ENCODE peak calls at places on chromosome 20, in six cellular contexts. Y, I, V, L, M and J are unnamed samples. For H3K27me3, the result is how much of the 10 kb centered on the place peaks cover.

GRCh38 chr20:25310921-25311728 is 63.2 kb downstream of the PYGB start:
- DNase-seq in L (peak), I (no peak), M (no peak), Y (peak), V (peak), J (no peak)

GRCh38 chr20:5657190-5657872 is 92.9 kb upstream of the SHLD1 start:
- DNase-seq in L (peak), Y (peak), I (no peak), V (peak), M (peak), J (peak)

GRCh38 chr20:47701612-47702011 is 83.7 kb downstream of the SULF2 start:
- DNase-seq in Y (no peak), V (no peak), I (no peak), L (no peak), M (no peak), J (no peak)

GRCh38 chr20:61437280-61438206 is 185.5 kb downstream of the CDH4 start:
- DNase-seq in Y (no peak), V (no peak), M (peak), L (no peak), I (no peak), J (no peak)

GRCh38 chr20:6282642-6283041 is 159.8 kb upstream of the FERMT1 start:
- DNase-seq in Y (no peak), V (no peak), I (no peak), L (no peak), M (no peak), J (no peak)

GRCh38 chr20:33178726-33179125 is 10.8 kb downstream of the BPIFA2 start:
- DNase-seq in M (no peak), L (peak), V (peak), Y (no peak), I (peak), J (no peak)

GRCh38 chr20:63441777-63442493 is 30.5 kb downstream of the KCNQ2 start:
- DNase-seq in Y (peak), V (peak), I (no peak), M (no peak), L (no peak), J (no peak)

GRCh38 chr20:5207138-5207537 is 80.3 kb downstream of the CDS2 start:
- DNase-seq in L (no peak), M (no peak), V (no peak), I (no peak), Y (no peak), J (no peak)

GRCh38 chr20:60895363-60896079 is 356.5 kb upstream of the CDH4 start:
- DNase-seq in L (no peak), M (no peak), I (no peak), V (no peak), Y (no peak), J (no peak)

GRCh38 chr20:17969884-17970409 is 1.1 kb downstream of the MGME1 start:
- DNase-seq in L (no peak), V (peak), I (no peak), Y (peak), M (peak), J (no peak)

GRCh38 chr20:881051-881820 is 34.9 kb downstream of the ANGPT4 start:
- DNase-seq in V (no peak), Y (no peak), I (no peak), L (no peak), M (no peak), J (no peak)

GRCh38 chr20:46243707-46244628 is 64.3 kb downstream of the CDH22 start:
- DNase-seq in I (no peak), V (no peak), M (no peak), L (no peak), Y (no peak), J (no peak)
- H3K27me3 ChIP-seq in I (under half), V (under half), M (under half), L (under half), Y (under half), J (under half)

DNA sequence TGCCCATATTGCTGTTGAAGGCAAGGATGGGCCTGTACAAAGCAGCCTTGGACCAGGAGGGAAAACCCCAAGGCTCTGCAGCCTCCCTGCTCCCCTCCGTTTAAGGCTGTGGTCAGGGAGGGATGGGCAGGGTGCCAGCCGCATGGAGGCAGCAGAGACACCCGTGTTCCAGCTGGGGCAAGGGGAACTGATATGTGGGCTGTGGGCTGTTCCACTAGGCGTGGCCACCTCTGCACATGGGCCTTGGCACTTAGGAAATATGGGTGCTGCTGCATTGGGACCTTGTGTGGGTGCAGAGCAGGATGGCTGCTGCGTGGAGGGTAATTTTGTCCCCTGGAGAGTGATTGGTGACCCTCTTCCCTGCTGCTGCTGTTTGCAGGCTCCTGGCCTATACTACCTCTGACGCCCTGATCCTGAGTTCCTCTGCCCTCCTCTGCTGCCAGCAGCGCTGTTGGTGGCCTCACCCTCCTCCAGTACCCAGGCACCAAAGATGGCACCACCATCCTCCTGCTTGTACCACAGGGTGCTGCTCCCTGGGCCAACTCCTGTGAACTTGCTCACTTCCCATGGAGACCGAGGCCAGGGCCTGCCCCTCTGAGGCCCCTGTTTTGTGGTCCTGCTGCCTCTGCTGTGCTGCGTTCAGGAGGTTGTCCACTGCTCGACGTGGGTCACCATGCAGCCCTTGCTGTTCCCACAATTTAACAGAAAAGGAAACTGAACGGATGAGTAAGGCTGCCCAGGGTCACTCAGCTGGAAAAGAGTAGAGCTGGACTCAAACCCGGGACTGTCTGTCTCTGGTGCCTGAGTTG is 35.3 kb downstream of the PANK2 start:
- DNase-seq in I (no peak), L (no peak), Y (no peak), M (no peak), V (no peak), J (no peak)
- TF ChIP-seq POLR2A in I (peak), L (no peak), Y (no peak), M (no peak), V (no peak), J (no peak)

DNA sequence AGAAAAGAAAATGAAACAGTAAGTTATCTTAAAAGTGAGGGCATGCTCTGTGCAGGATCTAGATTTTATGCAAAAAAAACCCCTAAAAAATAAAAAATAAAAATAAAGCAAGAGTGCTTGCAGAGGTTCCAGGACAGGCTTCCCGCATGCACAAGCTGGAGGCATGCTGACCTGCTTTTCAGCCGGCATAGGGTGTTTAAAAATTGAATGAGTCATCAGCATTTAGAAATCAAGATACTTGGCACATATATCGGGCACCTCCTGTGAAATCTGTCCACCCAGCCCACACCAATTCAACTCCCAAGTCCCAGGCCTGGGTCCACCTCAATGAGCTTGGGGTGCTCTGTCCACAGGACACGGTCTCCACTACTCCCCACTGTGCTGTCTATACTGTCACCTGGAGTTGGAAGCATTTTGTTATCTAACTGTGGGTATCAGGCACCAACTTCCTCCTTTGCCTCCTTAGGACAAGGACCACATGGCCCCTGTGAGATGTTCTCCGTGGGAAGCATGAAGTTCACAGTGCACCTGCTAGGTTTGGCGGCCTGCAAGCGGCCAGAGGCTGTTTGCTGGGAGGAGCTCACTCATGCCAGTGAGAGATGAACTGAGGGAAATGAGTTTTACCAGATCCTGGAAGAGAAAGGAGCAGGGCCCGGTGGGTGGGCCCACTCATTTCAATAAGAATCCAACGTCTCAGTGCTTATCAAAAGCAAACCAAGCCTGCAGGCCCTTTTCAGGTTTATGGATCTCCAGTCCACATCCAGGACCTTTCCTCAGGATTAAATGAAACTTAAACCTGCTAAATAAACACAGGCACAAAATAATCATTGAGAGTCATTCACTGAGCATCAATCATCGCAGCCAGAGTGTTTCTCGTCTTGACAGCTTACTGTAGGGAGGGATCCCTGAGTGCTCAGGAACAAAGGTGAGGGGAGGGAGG is 121.1 kb downstream of the FOXA2 start:
- DNase-seq in M (no peak), L (no peak), I (no peak), Y (no peak), V (no peak), J (no peak)
- H3K27me3 ChIP-seq in M (under half), L (under half), I (under half), Y (under half), V (under half), J (under half)

DNA sequence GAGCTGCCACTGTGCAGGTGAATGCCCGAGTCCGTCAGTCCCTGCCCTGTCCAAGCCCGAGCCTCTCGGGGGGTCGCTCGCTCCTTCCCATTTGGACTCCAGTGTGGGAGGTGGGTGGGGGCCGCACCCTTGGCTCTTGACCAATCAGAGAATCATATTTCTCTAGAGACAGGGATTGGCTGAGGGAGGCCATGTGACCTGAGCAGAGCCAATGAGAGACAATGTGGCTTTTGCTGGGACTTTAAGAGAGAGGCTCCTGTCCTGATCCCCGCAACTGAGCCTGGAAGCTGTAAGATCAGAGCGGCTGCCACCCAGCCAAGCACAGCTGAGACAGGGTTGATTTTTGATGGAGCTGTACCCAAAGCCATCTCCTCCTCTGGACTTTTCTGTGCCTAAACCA is 199.3 kb downstream of the TFAP2C start:
- DNase-seq in V (no peak), Y (no peak), M (no peak), L (no peak), I (no peak), J (no peak)
- TF ChIP-seq POLR2A in V (no peak), Y (no peak), M (no peak), L (no peak), I (no peak), J (no peak)

DNA sequence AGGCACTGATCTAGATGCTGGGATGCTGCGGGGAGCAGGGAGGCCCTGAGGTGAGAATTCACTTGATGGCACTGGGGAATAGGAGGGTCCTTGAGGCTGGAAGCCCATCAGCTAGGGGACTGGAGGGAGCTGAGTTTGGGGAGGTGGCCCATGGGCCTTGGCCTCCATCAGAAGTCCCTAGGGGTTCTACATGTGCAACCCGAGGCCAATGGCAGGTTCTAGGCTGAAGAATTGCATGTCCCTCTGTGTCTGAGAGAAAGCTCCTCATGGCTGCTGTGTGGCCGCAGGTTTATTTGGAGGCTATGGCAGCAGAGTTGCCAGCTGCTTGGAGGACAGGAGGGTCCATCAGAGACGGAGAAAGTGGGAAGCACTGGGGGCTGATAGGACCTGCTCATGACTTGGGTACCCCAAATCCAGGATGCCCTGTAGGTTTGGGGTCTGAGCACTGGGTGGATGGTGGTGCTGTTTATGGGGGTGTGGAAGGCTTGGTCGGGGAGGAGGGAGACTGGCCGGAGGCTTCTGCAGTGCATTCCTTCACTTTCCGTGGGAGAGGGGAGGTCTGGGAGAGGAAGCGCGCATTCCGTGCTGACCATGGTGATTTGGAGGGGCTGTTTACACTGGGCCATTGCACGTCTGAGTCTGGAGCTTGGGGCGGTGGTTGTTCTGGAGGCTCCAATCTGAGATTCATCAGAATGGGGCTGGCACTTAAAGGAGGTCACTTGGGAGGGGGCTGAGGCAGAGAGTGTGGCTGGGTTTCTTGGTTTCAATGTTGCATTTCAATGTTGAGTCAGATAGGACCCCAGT is 24.7 kb upstream of the PHACTR3 start:
- DNase-seq in I (no peak), L (peak), M (no peak), Y (no peak), V (no peak), J (no peak)
- H3K27me3 ChIP-seq in I (under half), L (half or more), M (half or more), Y (under half), V (under half), J (under half)

DNA sequence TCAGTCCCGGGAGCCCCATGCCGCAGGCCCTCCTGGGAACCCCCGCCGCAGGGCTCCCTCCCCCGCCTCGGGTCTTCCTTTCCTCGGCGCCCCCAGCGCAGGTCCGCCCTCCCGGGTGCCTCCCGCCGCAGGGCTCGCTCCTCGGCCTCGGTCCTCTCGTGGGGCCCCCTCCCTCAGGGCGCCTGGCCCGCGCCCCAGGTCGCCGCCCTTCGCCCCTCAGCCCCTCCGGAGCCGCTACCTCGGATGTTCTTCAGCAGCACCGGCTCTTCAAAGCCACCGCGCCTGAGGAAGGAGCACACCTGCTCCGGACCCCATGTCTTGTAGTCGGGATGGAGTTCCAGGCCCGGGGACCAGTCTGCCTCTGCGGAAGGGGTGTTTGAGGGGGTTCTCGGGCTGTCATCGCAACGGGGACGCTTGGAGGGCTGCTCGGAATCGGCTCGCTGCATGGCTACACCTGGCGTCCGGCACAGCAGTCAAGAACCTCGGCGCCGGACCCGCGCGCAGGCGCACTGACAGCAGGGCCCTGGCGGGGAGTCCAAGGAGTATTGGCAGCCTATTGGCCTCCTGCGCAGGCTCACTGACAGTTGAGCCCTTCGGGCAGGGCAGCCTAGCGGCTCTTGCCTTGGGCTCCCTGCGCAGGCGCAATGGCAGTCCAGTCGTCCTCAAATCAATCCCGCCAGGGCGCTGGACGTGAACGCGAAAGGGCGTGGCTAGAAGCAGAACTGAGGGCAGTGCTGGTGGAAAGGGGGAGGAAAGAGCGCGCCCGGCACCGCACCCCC is at the start of gene SAMHD1:
- DNase-seq in I (peak), V (peak), L (peak), M (peak), Y (peak), J (peak)
- TF ChIP-seq POLR2A in I (peak), V (peak), L (peak), M (peak), Y (peak), J (peak)

GRCh38 chr20:51010043-51010365 is 12.9 kb downstream of the KCNG1 start:
- DNase-seq in Y (no peak), M (no peak), L (no peak), V (no peak), I (no peak), J (no peak)
- H3K27me3 ChIP-seq in Y (under half), M (under half), L (under half), V (under half), I (under half), J (under half)

GRCh38 chr20:8523684-8524083 is 391.6 kb downstream of the PLCB1 start:
- DNase-seq in Y (no peak), M (no peak), I (no peak), L (no peak), V (no peak), J (no peak)

GRCh38 chr20:8515810-8516435 is 383.9 kb downstream of the PLCB1 start:
- DNase-seq in M (no peak), L (no peak), I (no peak), V (peak), Y (no peak), J (no peak)

GRCh38 chr20:8518878-8519277 is 386.8 kb downstream of the PLCB1 start:
- DNase-seq in M (no peak), V (no peak), I (no peak), L (no peak), Y (no peak), J (no peak)

GRCh38 chr20:8522191-8522590 is 390.1 kb downstream of the PLCB1 start:
- DNase-seq in Y (no peak), I (no peak), L (no peak), V (no peak), M (no peak), J (no peak)

DNA sequence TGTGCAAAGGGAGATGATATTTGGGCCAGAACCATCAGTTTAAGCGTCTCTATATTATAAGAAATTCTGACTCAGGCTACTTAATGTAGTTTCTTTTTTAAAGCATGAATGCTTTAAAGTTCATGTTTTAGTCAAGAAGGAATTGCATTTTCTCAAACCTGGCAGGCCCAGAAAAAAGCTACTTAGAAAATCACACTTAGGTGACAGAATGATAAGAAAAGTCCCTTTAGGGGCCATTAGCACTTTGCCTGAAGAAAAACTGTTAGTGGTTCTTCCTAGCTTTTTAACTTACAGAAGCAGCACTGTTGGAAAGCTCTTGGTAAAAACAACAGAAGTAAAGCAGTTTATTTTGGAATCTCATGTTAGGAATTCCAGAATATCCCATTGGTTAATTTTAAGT is 387.8 kb downstream of the PLCB1 start:
- DNase-seq in I (no peak), M (no peak), V (no peak), Y (no peak), L (no peak), J (no peak)
- TF ChIP-seq POLR2A in I (no peak), M (no peak), V (no peak), Y (no peak), L (no peak), J (no peak)